ENCODE peak calls at places on chromosome 18, in five cellular contexts. One of them, this sample, is unnamed. For H3K9me3 and H3K4me1, the result is how much of the 10 kb centered on the place peaks cover.

GRCh38 chr18:7117390-7118355 is at the start of gene LAMA1:
- DNase-seq in right lobe of liver: peak
- DNase-seq in GM12878: no peak
- DNase-seq in tibial artery: no peak
- DNase-seq in body of pancreas: no peak
- DNase-seq in this sample: peak

GRCh38 chr18:35205199-35205712 is 35.6 kb upstream of the ZNF397 start:
- DNase-seq in right lobe of liver: no peak
- DNase-seq in GM12878: no peak
- DNase-seq in tibial artery: no peak
- DNase-seq in body of pancreas: no peak
- DNase-seq in this sample: no peak

GRCh38 chr18:45379903-45380302 is 235.4 kb upstream of the SLC14A2 start:
- DNase-seq in right lobe of liver: no peak
- DNase-seq in GM12878: peak
- DNase-seq in tibial artery: no peak
- DNase-seq in body of pancreas: no peak
- DNase-seq in this sample: no peak

GRCh38 chr18:9992988-9993845 is 79.4 kb downstream of the VAPA start:
- DNase-seq in right lobe of liver: no peak
- DNase-seq in GM12878: no peak
- DNase-seq in tibial artery: no peak
- DNase-seq in body of pancreas: no peak
- DNase-seq in this sample: no peak

GRCh38 chr18:46051731-46052461 is 20.2 kb downstream of the PSTPIP2 start:
- DNase-seq in right lobe of liver: peak
- DNase-seq in GM12878: no peak
- DNase-seq in tibial artery: no peak
- DNase-seq in body of pancreas: peak
- DNase-seq in this sample: no peak

GRCh38 chr18:61820842-61821241 is 72.0 kb downstream of the RNF152 start:
- DNase-seq in right lobe of liver: no peak
- DNase-seq in GM12878: no peak
- DNase-seq in tibial artery: no peak
- DNase-seq in body of pancreas: no peak
- DNase-seq in this sample: no peak

GRCh38 chr18:1732143-1732542 is 827.5 kb downstream of the ADCYAP1 start:
- DNase-seq in right lobe of liver: no peak
- DNase-seq in GM12878: no peak
- DNase-seq in tibial artery: no peak
- DNase-seq in body of pancreas: no peak
- DNase-seq in this sample: no peak

GRCh38 chr18:48831113-48831759 is 119.5 kb downstream of the SMAD7 start:
- DNase-seq in right lobe of liver: no peak
- DNase-seq in GM12878: no peak
- DNase-seq in tibial artery: peak
- DNase-seq in body of pancreas: no peak
- DNase-seq in this sample: no peak

GRCh38 chr18:3773303-3773702 is 323.3 kb downstream of the TGIF1 start:
- DNase-seq in right lobe of liver: no peak
- DNase-seq in GM12878: no peak
- DNase-seq in tibial artery: no peak
- DNase-seq in body of pancreas: peak
- DNase-seq in this sample: no peak

GRCh38 chr18:47251289-47252120 is at the start of gene SKOR2:
- DNase-seq in right lobe of liver: no peak
- DNase-seq in GM12878: no peak
- DNase-seq in tibial artery: no peak
- DNase-seq in body of pancreas: no peak
- DNase-seq in this sample: no peak

GRCh38 chr18:48035556-48035860 is 105.0 kb upstream of the SMAD2 start:
- DNase-seq in right lobe of liver: no peak
- DNase-seq in GM12878: no peak
- DNase-seq in tibial artery: no peak
- DNase-seq in body of pancreas: no peak
- DNase-seq in this sample: no peak

GRCh38 chr18:34710430-34711386 is 610 bp downstream of the DTNA start:
- DNase-seq in right lobe of liver: no peak
- DNase-seq in GM12878: no peak
- DNase-seq in tibial artery: no peak
- DNase-seq in body of pancreas: no peak
- DNase-seq in this sample: no peak

GRCh38 chr18:59988098-59988706 is 88.4 kb downstream of the PMAIP1 start:
- DNase-seq in right lobe of liver: no peak
- DNase-seq in GM12878: no peak
- DNase-seq in tibial artery: no peak
- DNase-seq in body of pancreas: peak
- DNase-seq in this sample: peak

GRCh38 chr18:12516049-12516677 is 108.4 kb downstream of the PRELID3A start:
- DNase-seq in right lobe of liver: no peak
- DNase-seq in GM12878: no peak
- DNase-seq in tibial artery: no peak
- DNase-seq in body of pancreas: no peak
- DNase-seq in this sample: peak

GRCh38 chr18:8401606-8402005 is 207.6 kb upstream of the RAB12 start:
- DNase-seq in right lobe of liver: no peak
- DNase-seq in GM12878: no peak
- DNase-seq in tibial artery: no peak
- DNase-seq in body of pancreas: no peak
- DNase-seq in this sample: no peak

GRCh38 chr18:24370120-24370519 is 27.5 kb downstream of the OSBPL1A start:
- DNase-seq in right lobe of liver: no peak
- DNase-seq in GM12878: no peak
- DNase-seq in tibial artery: no peak
- DNase-seq in body of pancreas: no peak
- DNase-seq in this sample: no peak

GRCh38 chr18:49561377-49562193 is at the start of gene LIPG:
- DNase-seq in right lobe of liver: peak
- DNase-seq in GM12878: no peak
- DNase-seq in tibial artery: no peak
- DNase-seq in body of pancreas: peak
- DNase-seq in this sample: peak

GRCh38 chr18:39366086-39366485 is 1800.5 kb upstream of the CELF4 start:
- DNase-seq in right lobe of liver: no peak
- DNase-seq in GM12878: no peak
- DNase-seq in tibial artery: no peak
- DNase-seq in body of pancreas: no peak
- DNase-seq in this sample: no peak

GRCh38 chr18:25350561-25351201 is 1.3 kb downstream of the ZNF521 start:
- DNase-seq in right lobe of liver: peak
- DNase-seq in GM12878: no peak
- DNase-seq in tibial artery: peak
- DNase-seq in body of pancreas: no peak
- DNase-seq in this sample: peak

GRCh38 chr18:54717673-54718435 is 110.4 kb upstream of the RAB27B start:
- DNase-seq in right lobe of liver: no peak
- DNase-seq in GM12878: peak
- DNase-seq in tibial artery: no peak
- DNase-seq in body of pancreas: no peak
- DNase-seq in this sample: peak

GRCh38 chr18:57621252-57621607 is 406 bp downstream of the NARS1 start:
- DNase-seq in right lobe of liver: no peak
- DNase-seq in GM12878: no peak
- DNase-seq in tibial artery: no peak
- DNase-seq in body of pancreas: no peak
- DNase-seq in this sample: peak

GRCh38 chr18:42929857-42930256 is 185.6 kb downstream of the RIT2 start:
- DNase-seq in right lobe of liver: no peak
- DNase-seq in GM12878: no peak
- DNase-seq in tibial artery: no peak
- DNase-seq in body of pancreas: no peak
- DNase-seq in this sample: no peak

GRCh38 chr18:73774836-73775509 is 372.7 kb downstream of the FBXO15 start:
- DNase-seq in right lobe of liver: no peak
- DNase-seq in GM12878: no peak
- DNase-seq in tibial artery: no peak
- DNase-seq in body of pancreas: peak
- DNase-seq in this sample: no peak
- H3K27ac ChIP-seq in right lobe of liver: no peak
- H3K27ac ChIP-seq in GM12878: no peak
- H3K27ac ChIP-seq in tibial artery: no peak
- H3K27ac ChIP-seq in body of pancreas: no peak
- H3K27ac ChIP-seq in this sample: no peak

DNA sequence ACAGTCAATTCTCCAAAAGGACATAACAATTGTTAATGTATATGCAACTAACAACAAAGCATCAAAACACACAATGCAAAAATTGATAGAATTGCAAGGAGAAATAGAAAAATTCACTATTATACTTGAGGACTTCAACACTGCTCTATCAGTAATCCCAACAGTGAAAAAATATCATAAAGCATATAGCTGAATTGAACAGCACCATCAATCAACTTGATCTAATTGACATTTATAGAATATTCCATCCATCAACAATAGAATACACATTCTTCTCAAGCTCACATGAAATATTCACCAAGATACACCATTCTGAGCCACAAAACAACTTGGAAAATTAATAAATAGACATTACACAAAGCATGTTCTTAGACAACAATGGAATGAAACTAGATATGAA is 60.1 kb upstream of the ASXL3 start:
- DNase-seq in right lobe of liver: no peak
- DNase-seq in GM12878: no peak
- DNase-seq in tibial artery: no peak
- DNase-seq in body of pancreas: no peak
- DNase-seq in this sample: no peak
- H3K9me3 ChIP-seq in right lobe of liver: under half
- H3K9me3 ChIP-seq in GM12878: under half
- H3K9me3 ChIP-seq in tibial artery: under half
- H3K9me3 ChIP-seq in body of pancreas: under half
- H3K9me3 ChIP-seq in this sample: under half

GRCh38 chr18:63293930-63294329 is 25.6 kb downstream of the BCL2 start:
- DNase-seq in right lobe of liver: no peak
- DNase-seq in GM12878: no peak
- DNase-seq in tibial artery: no peak
- DNase-seq in body of pancreas: no peak
- DNase-seq in this sample: no peak

GRCh38 chr18:63290456-63291200 is 28.9 kb downstream of the BCL2 start:
- DNase-seq in right lobe of liver: no peak
- DNase-seq in GM12878: no peak
- DNase-seq in tibial artery: no peak
- DNase-seq in body of pancreas: no peak
- DNase-seq in this sample: no peak

GRCh38 chr18:63292844-63293683 is 26.5 kb downstream of the BCL2 start:
- DNase-seq in right lobe of liver: no peak
- DNase-seq in GM12878: no peak
- DNase-seq in tibial artery: no peak
- DNase-seq in body of pancreas: no peak
- DNase-seq in this sample: no peak

GRCh38 chr18:63286926-63287325 is 32.6 kb downstream of the BCL2 start:
- DNase-seq in right lobe of liver: no peak
- DNase-seq in GM12878: no peak
- DNase-seq in tibial artery: no peak
- DNase-seq in body of pancreas: no peak
- DNase-seq in this sample: no peak

DNA sequence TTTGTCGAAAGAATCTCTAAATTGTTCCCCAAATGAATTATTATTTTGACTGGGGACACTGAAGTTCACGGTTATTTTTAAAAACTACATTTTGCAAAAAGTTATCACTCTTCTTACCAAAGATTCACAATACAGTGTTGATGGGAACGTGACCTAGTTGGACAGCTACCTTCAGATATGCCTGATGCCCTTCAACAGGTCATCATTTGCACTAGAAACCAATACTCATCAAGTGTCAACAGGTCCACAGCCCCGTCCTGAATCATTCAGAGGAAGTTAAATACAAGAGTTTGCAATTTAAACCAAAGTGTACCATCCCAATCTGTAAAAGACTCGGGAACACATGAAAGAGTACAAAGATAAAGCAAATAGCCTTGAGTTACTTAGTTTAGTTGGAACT is 28.3 kb downstream of the BCL2 start:
- DNase-seq in right lobe of liver: no peak
- DNase-seq in GM12878: no peak
- DNase-seq in tibial artery: no peak
- DNase-seq in body of pancreas: no peak
- DNase-seq in this sample: no peak
- H3K4me1 ChIP-seq in right lobe of liver: under half
- H3K4me1 ChIP-seq in GM12878: under half
- H3K4me1 ChIP-seq in tibial artery: under half
- H3K4me1 ChIP-seq in body of pancreas: under half
- H3K4me1 ChIP-seq in this sample: under half

GRCh38 chr18:26922313-26922712 is 56.8 kb upstream of the AQP4 start:
- DNase-seq in right lobe of liver: no peak
- DNase-seq in GM12878: no peak
- DNase-seq in tibial artery: no peak
- DNase-seq in body of pancreas: no peak
- DNase-seq in this sample: no peak
- H3K27ac ChIP-seq in right lobe of liver: no peak
- H3K27ac ChIP-seq in GM12878: no peak
- H3K27ac ChIP-seq in tibial artery: no peak
- H3K27ac ChIP-seq in body of pancreas: no peak
- H3K27ac ChIP-seq in this sample: no peak